ENCODE peak calls at places on chromosomes 2 and 18, in five cellular contexts. One of them, this sample, is unnamed. For H3K9me3, the result is how much of the 10 kb centered on the place peaks cover.

GRCh38 chr2:20382965-20383800 is 32.5 kb upstream of the PUM2 start:
- DNase-seq in MM.1S: no peak
- DNase-seq in upper lobe of left lung: no peak
- DNase-seq in colonic mucosa: no peak
- DNase-seq in PC-9: peak
- DNase-seq in this sample: no peak

GRCh38 chr2:129935118-129935517 is 44.3 kb upstream of the RAB6C start:
- DNase-seq in MM.1S: no peak
- DNase-seq in colonic mucosa: no peak
- DNase-seq in PC-9: no peak
- DNase-seq in upper lobe of left lung: no peak
- DNase-seq in this sample: no peak

GRCh38 chr2:162091325-162092007 is 17.5 kb upstream of the DPP4 start:
- DNase-seq in PC-9: no peak
- DNase-seq in MM.1S: no peak
- DNase-seq in colonic mucosa: peak
- DNase-seq in upper lobe of left lung: no peak
- DNase-seq in this sample: no peak

GRCh38 chr2:10951558-10952414 is 40.1 kb downstream of the KCNF1 start:
- DNase-seq in PC-9: no peak
- DNase-seq in upper lobe of left lung: no peak
- DNase-seq in colonic mucosa: no peak
- DNase-seq in MM.1S: no peak
- DNase-seq in this sample: no peak

GRCh38 chr2:47639469-47639868 is 143.5 kb upstream of the MSH6 start:
- DNase-seq in upper lobe of left lung: no peak
- DNase-seq in MM.1S: no peak
- DNase-seq in colonic mucosa: peak
- DNase-seq in PC-9: peak
- DNase-seq in this sample: no peak

GRCh38 chr2:133434962-133435668 is 133.1 kb downstream of the NCKAP5 start:
- DNase-seq in PC-9: no peak
- DNase-seq in colonic mucosa: no peak
- DNase-seq in upper lobe of left lung: no peak
- DNase-seq in MM.1S: no peak
- DNase-seq in this sample: peak

GRCh38 chr2:150994041-150994440 is 267.6 kb downstream of the RBM43 start:
- DNase-seq in colonic mucosa: no peak
- DNase-seq in upper lobe of left lung: no peak
- DNase-seq in PC-9: no peak
- DNase-seq in MM.1S: no peak
- DNase-seq in this sample: no peak

GRCh38 chr2:85886585-85886984 is 2.2 kb downstream of the ST3GAL5 start:
- DNase-seq in PC-9: no peak
- DNase-seq in MM.1S: no peak
- DNase-seq in colonic mucosa: peak
- DNase-seq in upper lobe of left lung: no peak
- DNase-seq in this sample: no peak

GRCh38 chr2:218902427-218902826 is 21.8 kb downstream of the WNT10A start:
- DNase-seq in upper lobe of left lung: no peak
- DNase-seq in MM.1S: no peak
- DNase-seq in colonic mucosa: no peak
- DNase-seq in PC-9: no peak
- DNase-seq in this sample: no peak

GRCh38 chr2:174510583-174511189 is 23.9 kb upstream of the GPR155 start:
- DNase-seq in colonic mucosa: no peak
- DNase-seq in MM.1S: no peak
- DNase-seq in PC-9: no peak
- DNase-seq in upper lobe of left lung: no peak
- DNase-seq in this sample: no peak

GRCh38 chr2:207353836-207354235 is 175.9 kb upstream of the CREB1 start:
- DNase-seq in PC-9: no peak
- DNase-seq in colonic mucosa: no peak
- DNase-seq in upper lobe of left lung: no peak
- DNase-seq in MM.1S: no peak
- DNase-seq in this sample: no peak

GRCh38 chr2:227192491-227192890 is 28.1 kb downstream of the COL4A3 start:
- DNase-seq in MM.1S: no peak
- DNase-seq in PC-9: no peak
- DNase-seq in colonic mucosa: no peak
- DNase-seq in upper lobe of left lung: no peak
- DNase-seq in this sample: no peak

GRCh38 chr2:45554073-45554742 is 56.9 kb downstream of the SRBD1 start:
- DNase-seq in upper lobe of left lung: no peak
- DNase-seq in MM.1S: no peak
- DNase-seq in colonic mucosa: no peak
- DNase-seq in PC-9: no peak
- DNase-seq in this sample: no peak

GRCh38 chr2:64606495-64607363 is 47.0 kb downstream of the SERTAD2 start:
- DNase-seq in upper lobe of left lung: no peak
- DNase-seq in colonic mucosa: peak
- DNase-seq in PC-9: peak
- DNase-seq in MM.1S: no peak
- DNase-seq in this sample: no peak

GRCh38 chr2:216316743-216317142 is 55.5 kb downstream of the MARCHF4 start:
- DNase-seq in colonic mucosa: no peak
- DNase-seq in upper lobe of left lung: no peak
- DNase-seq in MM.1S: no peak
- DNase-seq in PC-9: no peak
- DNase-seq in this sample: no peak

GRCh38 chr2:237488901-237489860 is 2.1 kb downstream of the MLPH start:
- DNase-seq in PC-9: peak
- DNase-seq in MM.1S: no peak
- DNase-seq in upper lobe of left lung: no peak
- DNase-seq in colonic mucosa: peak
- DNase-seq in this sample: no peak

GRCh38 chr2:235769046-235769445 is 275.2 kb downstream of the AGAP1 start:
- DNase-seq in PC-9: no peak
- DNase-seq in MM.1S: no peak
- DNase-seq in upper lobe of left lung: no peak
- DNase-seq in colonic mucosa: no peak
- DNase-seq in this sample: no peak

GRCh38 chr2:54370405-54371104 is 85.6 kb upstream of the SPTBN1 start:
- DNase-seq in colonic mucosa: no peak
- DNase-seq in MM.1S: no peak
- DNase-seq in PC-9: no peak
- DNase-seq in upper lobe of left lung: no peak
- DNase-seq in this sample: no peak

GRCh38 chr2:205053827-205054410 is 508.6 kb downstream of the PARD3B start:
- DNase-seq in colonic mucosa: no peak
- DNase-seq in upper lobe of left lung: no peak
- DNase-seq in MM.1S: no peak
- DNase-seq in PC-9: no peak
- DNase-seq in this sample: no peak

GRCh38 chr18:79399275-79400081 is 3.7 kb downstream of the NFATC1 start:
- DNase-seq in PC-9: no peak
- DNase-seq in upper lobe of left lung: peak
- DNase-seq in MM.1S: no peak
- DNase-seq in colonic mucosa: no peak
- DNase-seq in this sample: no peak

GRCh38 chr18:41906528-41907256 is 48.3 kb upstream of the PIK3C3 start:
- DNase-seq in colonic mucosa: no peak
- DNase-seq in PC-9: peak
- DNase-seq in upper lobe of left lung: no peak
- DNase-seq in MM.1S: peak
- DNase-seq in this sample: no peak

DNA sequence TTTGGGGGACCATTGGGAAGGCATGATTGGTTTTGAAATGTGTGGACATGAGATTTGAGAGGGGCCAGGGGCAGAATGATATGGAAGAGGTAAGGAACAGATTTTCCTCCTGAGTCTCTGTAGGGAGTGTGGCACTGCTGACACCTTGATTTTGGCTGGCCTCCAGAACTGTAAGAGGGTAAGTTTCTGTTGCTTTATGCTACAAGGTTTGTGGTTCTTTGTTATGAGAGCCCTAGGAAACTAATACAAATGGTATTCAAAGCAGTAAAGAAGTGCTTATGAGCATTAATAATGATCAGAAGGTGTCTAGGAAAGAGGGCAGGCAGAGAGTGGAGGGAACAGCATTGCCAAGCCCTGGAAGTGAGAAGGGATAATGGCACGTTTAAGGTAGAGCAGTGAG is 574.3 kb upstream of the NXPH2 start:
- DNase-seq in colonic mucosa: no peak
- DNase-seq in upper lobe of left lung: no peak
- DNase-seq in PC-9: no peak
- DNase-seq in MM.1S: peak
- DNase-seq in this sample: no peak
- H3K27ac ChIP-seq in colonic mucosa: no peak
- H3K27ac ChIP-seq in upper lobe of left lung: no peak
- H3K27ac ChIP-seq in PC-9: no peak
- H3K27ac ChIP-seq in MM.1S: no peak
- H3K27ac ChIP-seq in this sample: no peak

GRCh38 chr18:14930576-14930975 is 182.6 kb downstream of the ANKRD30B start:
- DNase-seq in upper lobe of left lung: no peak
- DNase-seq in PC-9: no peak
- DNase-seq in MM.1S: no peak
- DNase-seq in colonic mucosa: peak
- DNase-seq in this sample: no peak

GRCh38 chr18:14928396-14928795 is 180.4 kb downstream of the ANKRD30B start:
- DNase-seq in MM.1S: no peak
- DNase-seq in colonic mucosa: no peak
- DNase-seq in PC-9: peak
- DNase-seq in upper lobe of left lung: no peak
- DNase-seq in this sample: no peak

GRCh38 chr18:14933049-14933851 is 185.3 kb downstream of the ANKRD30B start:
- DNase-seq in colonic mucosa: peak
- DNase-seq in upper lobe of left lung: no peak
- DNase-seq in MM.1S: peak
- DNase-seq in PC-9: no peak
- DNase-seq in this sample: no peak

GRCh38 chr18:14927701-14928100 is 179.7 kb downstream of the ANKRD30B start:
- DNase-seq in colonic mucosa: no peak
- DNase-seq in PC-9: no peak
- DNase-seq in MM.1S: no peak
- DNase-seq in upper lobe of left lung: no peak
- DNase-seq in this sample: no peak

DNA sequence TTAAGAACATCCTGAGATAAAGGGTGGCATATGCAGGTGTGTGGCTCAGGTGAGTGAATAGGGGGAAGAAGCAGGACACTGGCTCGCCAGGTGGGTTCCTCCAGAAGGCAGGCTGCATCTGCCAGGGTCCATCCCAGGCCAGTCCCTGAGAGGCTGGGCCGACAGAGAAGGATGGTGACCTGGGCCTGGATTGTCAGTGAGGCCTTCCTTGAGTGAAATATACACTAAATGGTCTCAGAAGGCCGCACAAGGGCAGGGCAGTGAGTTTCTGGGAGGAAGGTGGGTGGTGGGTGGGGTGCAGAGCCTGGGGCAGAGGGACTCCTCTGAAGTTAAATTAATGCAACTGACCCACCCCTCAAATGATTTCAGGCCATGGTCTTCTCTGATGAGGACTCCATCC is 182.1 kb downstream of the ANKRD30B start:
- DNase-seq in upper lobe of left lung: no peak
- DNase-seq in MM.1S: no peak
- DNase-seq in PC-9: no peak
- DNase-seq in colonic mucosa: no peak
- DNase-seq in this sample: no peak
- H3K9me3 ChIP-seq in upper lobe of left lung: under half
- H3K9me3 ChIP-seq in MM.1S: under half
- H3K9me3 ChIP-seq in PC-9: under half
- H3K9me3 ChIP-seq in colonic mucosa: under half
- H3K9me3 ChIP-seq in this sample: under half

DNA sequence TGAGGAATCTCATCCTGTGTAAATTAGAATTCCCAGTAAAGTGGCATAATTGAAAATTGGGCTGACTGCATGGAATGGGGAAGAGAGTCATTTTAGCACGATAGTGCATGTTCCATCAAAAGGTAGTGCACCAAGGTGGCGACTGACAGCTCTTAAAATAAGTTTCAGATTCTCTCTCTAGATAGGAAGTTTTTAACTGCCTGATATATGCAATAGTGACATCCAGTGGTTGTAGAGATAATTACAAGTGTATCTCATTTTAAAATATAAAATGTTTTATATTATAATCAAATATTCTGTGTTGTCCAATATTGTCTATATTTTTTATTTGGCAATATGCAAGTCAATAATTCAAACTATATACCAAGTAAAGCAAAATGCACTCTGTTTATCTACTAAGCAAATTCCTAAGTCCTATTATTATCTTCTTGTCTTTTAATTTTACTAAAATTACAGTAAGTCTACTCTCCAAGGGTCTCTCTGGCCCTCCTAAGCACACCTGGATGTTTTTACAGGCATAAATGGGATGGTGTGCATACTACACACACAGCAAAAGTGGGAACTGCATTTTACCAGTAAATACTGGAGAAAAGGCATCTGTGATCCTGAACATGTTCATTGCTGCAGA is 397.7 kb upstream of the HNRNPA3 start:
- DNase-seq in MM.1S: peak
- DNase-seq in PC-9: no peak
- DNase-seq in colonic mucosa: no peak
- DNase-seq in upper lobe of left lung: no peak
- DNase-seq in this sample: no peak
- TF ChIP-seq CTCF in MM.1S: peak
- TF ChIP-seq CTCF in PC-9: peak
- TF ChIP-seq CTCF in colonic mucosa: peak
- TF ChIP-seq CTCF in upper lobe of left lung: peak
- TF ChIP-seq CTCF in this sample: peak

GRCh38 chr2:161030260-161031063 is 129.8 kb upstream of the TANK start:
- DNase-seq in upper lobe of left lung: no peak
- DNase-seq in MM.1S: no peak
- DNase-seq in colonic mucosa: no peak
- DNase-seq in PC-9: peak
- DNase-seq in this sample: peak

GRCh38 chr2:161032635-161033034 is 127.6 kb upstream of the TANK start:
- DNase-seq in upper lobe of left lung: peak
- DNase-seq in PC-9: no peak
- DNase-seq in MM.1S: no peak
- DNase-seq in colonic mucosa: no peak
- DNase-seq in this sample: no peak

GRCh38 chr2:161036926-161037325 is 123.3 kb upstream of the TANK start:
- DNase-seq in MM.1S: no peak
- DNase-seq in upper lobe of left lung: no peak
- DNase-seq in colonic mucosa: no peak
- DNase-seq in PC-9: no peak
- DNase-seq in this sample: no peak

GRCh38 chr2:161031516-161031915 is 128.7 kb upstream of the TANK start:
- DNase-seq in PC-9: no peak
- DNase-seq in colonic mucosa: no peak
- DNase-seq in MM.1S: no peak
- DNase-seq in upper lobe of left lung: no peak
- DNase-seq in this sample: no peak

DNA sequence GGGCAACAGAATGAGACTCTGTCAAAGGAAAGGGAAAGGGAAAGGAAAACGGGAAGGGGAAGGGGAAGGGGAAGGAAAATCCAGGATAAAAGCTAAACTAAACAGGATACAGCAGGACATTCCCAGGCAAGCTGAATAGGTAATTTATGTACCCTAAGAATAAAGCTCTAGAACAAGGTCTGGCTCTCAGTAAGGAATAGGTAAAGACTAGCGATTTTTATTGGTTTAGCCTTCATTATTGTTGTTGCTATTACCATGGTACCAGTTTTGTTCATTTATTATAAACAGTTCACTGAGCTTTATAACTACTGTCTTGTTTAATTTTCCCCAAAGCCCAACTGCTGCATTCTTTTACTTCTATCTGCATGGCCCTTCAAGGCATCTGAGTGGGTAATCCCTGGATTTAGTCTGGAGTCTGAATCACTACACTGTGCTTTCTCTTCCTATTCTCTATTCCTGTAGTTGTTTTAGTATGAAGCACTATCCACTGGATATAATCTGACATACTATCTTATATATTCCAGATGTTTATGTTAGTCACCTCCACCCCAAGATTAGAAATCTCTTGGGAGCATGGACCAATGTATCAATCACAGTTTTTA is 127.1 kb upstream of the TANK start:
- DNase-seq in MM.1S: no peak
- DNase-seq in colonic mucosa: no peak
- DNase-seq in PC-9: no peak
- DNase-seq in upper lobe of left lung: no peak
- DNase-seq in this sample: no peak
- H3K27ac ChIP-seq in MM.1S: no peak
- H3K27ac ChIP-seq in colonic mucosa: no peak
- H3K27ac ChIP-seq in PC-9: no peak
- H3K27ac ChIP-seq in upper lobe of left lung: no peak
- H3K27ac ChIP-seq in this sample: no peak